ENCODE peak calls at places on chromosomes 5 and 9, in seven cellular contexts. B is GM12865, W is Peyer's patch, C is thoracic aorta, H is tibial artery, Q is mucosa of descending colon, U is endothelial cell of umbilical vein. K is an unnamed sample.

GRCh38 chr5:147226512-147226911 is 8.3 kb upstream of the STK32A start:
- DNase-seq in B (no peak), W (no peak), C (no peak), H (no peak), Q (no peak), U (no peak), K (no peak)

GRCh38 chr5:62473209-62473608 is 60.6 kb downstream of the IPO11 start:
- DNase-seq in B (no peak), W (no peak), C (no peak), H (no peak), Q (no peak), U (peak), K (no peak)

GRCh38 chr9:126614088-126614454 is 343 bp downstream of the LMX1B start:
- DNase-seq in B (no peak), W (peak), C (no peak), H (no peak), Q (no peak), U (no peak), K (no peak)

GRCh38 chr5:6582507-6583048 is 50.3 kb downstream of the NSUN2 start:
- DNase-seq in B (no peak), W (no peak), C (no peak), H (no peak), Q (no peak), U (no peak), K (no peak)

GRCh38 chr5:148875205-148875875 is 48.9 kb downstream of the ADRB2 start:
- DNase-seq in B (no peak), W (no peak), C (no peak), H (no peak), Q (no peak), U (no peak), K (no peak)

GRCh38 chr9:125568616-125569015 is 138.4 kb downstream of the MAPKAP1 start:
- DNase-seq in B (no peak), W (no peak), C (no peak), H (no peak), Q (no peak), U (no peak), K (no peak)

GRCh38 chr9:93059960-93060591 is 1.6 kb downstream of the SUSD3 start:
- DNase-seq in B (no peak), W (no peak), C (no peak), H (no peak), Q (no peak), U (no peak), K (no peak)

GRCh38 chr9:33130501-33130900 is 36.6 kb downstream of the B4GALT1 start:
- DNase-seq in B (peak), W (no peak), C (no peak), H (peak), Q (peak), U (peak), K (no peak)

GRCh38 chr5:172417130-172417802 is 37.1 kb downstream of the SH3PXD2B start:
- DNase-seq in B (no peak), W (no peak), C (no peak), H (no peak), Q (no peak), U (no peak), K (no peak)

GRCh38 chr9:35522189-35522588 is 32.3 kb downstream of the RUSC2 start:
- DNase-seq in B (no peak), W (no peak), C (no peak), H (no peak), Q (no peak), U (no peak), K (no peak)
- TF ChIP-seq CTCF in B (no peak), W (no peak), C (no peak), H (no peak), Q (no peak), U (no peak), K (peak)

DNA sequence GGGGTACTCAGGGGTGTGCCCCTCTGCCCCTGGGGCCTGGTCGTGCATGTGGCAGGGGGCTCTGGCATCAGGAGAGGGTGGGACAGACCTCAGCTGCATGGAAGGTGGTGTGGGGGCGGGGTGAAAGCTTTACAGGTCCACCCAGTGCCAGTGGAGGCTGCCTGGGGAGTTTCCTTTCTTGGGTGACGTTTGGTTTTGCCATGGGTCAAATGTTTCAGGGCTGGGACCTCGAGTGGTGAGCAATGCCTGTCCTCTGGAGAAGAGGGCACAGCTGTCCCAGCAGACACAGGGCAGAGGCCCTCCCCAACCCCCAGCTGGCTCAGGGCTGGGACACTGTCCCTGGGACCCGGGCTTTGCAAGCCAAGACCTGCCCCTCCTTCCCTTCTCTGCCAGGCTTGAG is 3.6 kb downstream of the RXRA start:
- DNase-seq in B (no peak), W (peak), C (no peak), H (peak), Q (peak), U (no peak), K (no peak)
- H3K4me3 ChIP-seq in B (no peak), W (peak), C (peak), H (peak), Q (no peak), U (no peak), K (no peak)

DNA sequence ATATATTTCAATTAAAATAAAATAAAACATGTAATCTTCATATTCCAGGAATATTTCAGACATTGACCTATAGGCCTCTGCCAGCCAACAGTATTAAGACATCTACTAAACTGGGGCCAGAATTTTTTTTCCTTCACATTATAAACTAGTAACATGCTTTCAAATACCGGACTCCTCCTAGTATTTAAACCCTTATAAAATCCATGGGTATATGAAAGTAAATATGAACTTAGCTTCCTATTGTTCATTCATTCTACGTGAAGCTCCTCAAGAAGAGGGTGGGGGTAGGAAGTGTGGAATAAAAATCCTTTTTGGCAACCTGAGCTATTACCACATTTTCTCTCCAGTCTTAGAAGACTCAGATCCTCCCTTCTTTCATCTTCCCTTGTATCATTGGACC is 16.4 kb downstream of the SEMA5A start:
- DNase-seq in B (no peak), W (no peak), C (no peak), H (no peak), Q (no peak), U (no peak), K (no peak)
- TF ChIP-seq CTCF in B (no peak), W (no peak), C (no peak), H (no peak), Q (no peak), U (no peak), K (no peak)

GRCh38 chr9:77933019-77933418 is 98.6 kb downstream of the GNAQ start:
- DNase-seq in B (no peak), W (no peak), C (no peak), H (no peak), Q (no peak), U (no peak), K (no peak)

GRCh38 chr9:77939149-77939668 is 92.4 kb downstream of the GNAQ start:
- DNase-seq in B (no peak), W (no peak), C (no peak), H (no peak), Q (no peak), U (no peak), K (no peak)

GRCh38 chr9:77933976-77934375 is 97.6 kb downstream of the GNAQ start:
- DNase-seq in B (no peak), W (no peak), C (no peak), H (no peak), Q (no peak), U (no peak), K (no peak)

GRCh38 chr9:77935974-77936373 is 95.6 kb downstream of the GNAQ start:
- DNase-seq in B (no peak), W (no peak), C (no peak), H (no peak), Q (no peak), U (no peak), K (no peak)
- H3K4me3 ChIP-seq in B (no peak), W (no peak), C (no peak), H (no peak), Q (no peak), U (no peak), K (no peak)

DNA sequence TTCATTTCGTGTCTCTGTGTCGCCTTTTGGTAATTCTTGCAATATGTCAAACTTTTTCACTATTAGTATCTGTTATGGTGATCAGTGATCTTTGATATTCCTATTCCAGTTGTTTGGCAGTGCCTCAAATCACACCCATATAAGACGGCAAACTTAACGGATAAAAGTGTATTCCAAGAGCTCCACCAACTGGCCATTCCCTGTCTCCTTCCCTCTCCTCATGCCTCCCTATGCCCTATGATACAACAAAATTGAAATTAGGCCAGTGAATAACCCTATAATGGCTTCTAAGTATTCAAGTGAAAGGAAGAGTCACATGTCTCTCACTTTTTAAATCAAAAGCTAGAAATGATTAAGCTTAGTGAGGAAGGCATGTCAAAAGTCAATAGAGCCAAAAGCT is 74.8 kb downstream of the CDK5RAP2 start:
- DNase-seq in B (no peak), W (no peak), C (no peak), H (no peak), Q (no peak), U (no peak), K (no peak)
- TF ChIP-seq CTCF in B (no peak), W (no peak), C (no peak), H (no peak), Q (no peak), U (no peak), K (peak)

GRCh38 chr9:86069206-86069869 is 30.0 kb downstream of the GOLM1 start:
- DNase-seq in B (no peak), W (no peak), C (no peak), H (no peak), Q (no peak), U (no peak), K (no peak)
- H3K4me3 ChIP-seq in B (no peak), W (no peak), C (no peak), H (no peak), Q (no peak), U (no peak), K (no peak)

K was measured in AG04450.